ENCODE peak calls at places on chromosome 6, in ten cellular contexts. F, L, B, V, S, D, G, N, R and I are unnamed samples.

GRCh38 chr6:88402909-88403308 is 236.8 kb upstream of the CNR1 start:
- DNase-seq in F (no peak), L (no peak), B (no peak), V (no peak), S (no peak), D (no peak), G (no peak), N (no peak), R (no peak), I (no peak)

GRCh38 chr6:45423901-45424627 is 46.3 kb upstream of the SUPT3H start:
- DNase-seq in F (peak; percentile 59), L (no peak), B (peak; percentile 26), V (peak; percentile 16), S (no peak), D (peak; percentile 55), G (no peak), N (no peak), R (no peak), I (peak; percentile 47)

GRCh38 chr6:19382676-19383075 is 454.5 kb upstream of the ID4 start:
- DNase-seq in F (no peak), L (no peak), B (no peak), V (no peak), S (no peak), D (no peak), G (no peak), N (no peak), R (no peak), I (no peak)

GRCh38 chr6:157534134-157534871 is 153.3 kb downstream of the ZDHHC14 start:
- DNase-seq in F (no peak), L (no peak), B (no peak), V (no peak), S (no peak), D (no peak), G (no peak), N (no peak), R (no peak), I (no peak)

GRCh38 chr6:119140471-119141165 is 62.2 kb upstream of the FAM184A start:
- DNase-seq in F (peak; percentile 67), L (no peak), B (no peak), V (no peak), S (no peak), D (no peak), G (no peak), N (no peak), R (no peak), I (no peak)

GRCh38 chr6:126919947-126920346 is 198.5 kb upstream of the RSPO3 start:
- DNase-seq in F (no peak), L (no peak), B (no peak), V (no peak), S (no peak), D (peak; percentile 95), G (peak; percentile 86), N (no peak), R (peak; percentile 93), I (peak; percentile 78)

GRCh38 chr6:155985660-155986138 is 530.1 kb upstream of the NOX3 start:
- DNase-seq in F (no peak), L (no peak), B (no peak), V (no peak), S (no peak), D (no peak), G (no peak), N (no peak), R (no peak), I (no peak)

GRCh38 chr6:130018830-130019795 is 732 bp downstream of the L3MBTL3 start:
- DNase-seq in F (peak; percentile 72), L (peak; percentile 52), B (peak; percentile 35), V (peak; percentile 58), S (peak; percentile 30), D (peak; percentile 61), G (no peak), N (peak; percentile 28), R (peak; percentile 34), I (peak; percentile 53)

GRCh38 chr6:26044140-26045045 is 42.8 kb upstream of the HFE start:
- DNase-seq in F (no peak), L (peak; percentile 59), B (peak; percentile 47), V (no peak), S (no peak), D (peak; percentile 55), G (no peak), N (peak; percentile 79), R (peak; percentile 43), I (peak; percentile 19)

GRCh38 chr6:119347466-119348307 is 1.9 kb downstream of the MAN1A1 start:
- DNase-seq in F (no peak), L (peak; percentile 55), B (peak; percentile 33), V (no peak), S (peak; percentile 32), D (no peak), G (no peak), N (peak; percentile 56), R (no peak), I (no peak)

GRCh38 chr6:148037496-148037895 is 305.1 kb upstream of the SASH1 start:
- DNase-seq in F (no peak), L (no peak), B (no peak), V (no peak), S (no peak), D (no peak), G (peak; percentile 23), N (no peak), R (no peak), I (no peak)

GRCh38 chr6:30688569-30688968 is 2.1 kb upstream of the PPP1R18 start:
- DNase-seq in F (no peak), L (no peak), B (no peak), V (no peak), S (no peak), D (no peak), G (no peak), N (no peak), R (no peak), I (no peak)
- H3K4me3 ChIP-seq in F (no peak overlapping the region), L (no peak overlapping the region), B (no peak overlapping the region), V (peak overlapping the region; percentile 74), S (no peak overlapping the region), D (no peak overlapping the region), G (peak overlapping the region; percentile 89), N (no peak overlapping the region), R (peak overlapping the region; percentile 87), I (no peak overlapping the region)

GRCh38 chr6:160137989-160138835 is 16.6 kb downstream of the SLC22A1 start:
- DNase-seq in F (peak; percentile 88), L (peak; percentile 56), B (peak; percentile 60), V (peak; percentile 54), S (peak; percentile 42), D (peak; percentile 83), G (peak; percentile 49), N (peak; percentile 71), R (peak; percentile 75), I (peak; percentile 81)
- TF ChIP-seq CTCF in F (peak; percentile 76), L (peak; percentile 71), B (peak; percentile 69), V (peak; percentile 78), S (peak; percentile 69), D (peak; percentile 86), G (peak; percentile 74), N (peak; percentile 84), R (peak; percentile 70), I (peak; percentile 74)

GRCh38 chr6:31353508-31353907 is 3.5 kb downstream of the HLA-B start:
- DNase-seq in F (no peak), L (no peak), B (no peak), V (no peak), S (no peak), D (no peak), G (no peak), N (no peak), R (no peak), I (no peak)

GRCh38 chr6:31354248-31354647 is 2.7 kb downstream of the HLA-B start:
- DNase-seq in F (no peak), L (no peak), B (no peak), V (no peak), S (no peak), D (no peak), G (no peak), N (no peak), R (no peak), I (no peak)

GRCh38 chr6:31356216-31356945 is 598 bp downstream of the HLA-B start:
- DNase-seq in F (no peak), L (no peak), B (peak; percentile 44), V (peak; percentile 20), S (peak; percentile 51), D (peak; percentile 19), G (no peak), N (peak; percentile 61), R (no peak), I (no peak)

GRCh38 chr6:31355540-31355988 is 1.4 kb downstream of the HLA-B start:
- DNase-seq in F (no peak), L (no peak), B (peak; percentile 16), V (no peak), S (no peak), D (no peak), G (no peak), N (no peak), R (no peak), I (no peak)

GRCh38 chr6:31354788-31355539 is 2.0 kb downstream of the HLA-B start:
- DNase-seq in F (peak; percentile 20), L (no peak), B (no peak), V (no peak), S (no peak), D (no peak), G (no peak), N (no peak), R (no peak), I (no peak)
- H3K4me3 ChIP-seq in F (no peak overlapping the region), L (no peak overlapping the region), B (peak overlapping the region; percentile 92), V (no peak overlapping the region), S (no peak overlapping the region), D (no peak overlapping the region), G (no peak overlapping the region), N (no peak overlapping the region), R (no peak overlapping the region), I (no peak overlapping the region)

DNA sequence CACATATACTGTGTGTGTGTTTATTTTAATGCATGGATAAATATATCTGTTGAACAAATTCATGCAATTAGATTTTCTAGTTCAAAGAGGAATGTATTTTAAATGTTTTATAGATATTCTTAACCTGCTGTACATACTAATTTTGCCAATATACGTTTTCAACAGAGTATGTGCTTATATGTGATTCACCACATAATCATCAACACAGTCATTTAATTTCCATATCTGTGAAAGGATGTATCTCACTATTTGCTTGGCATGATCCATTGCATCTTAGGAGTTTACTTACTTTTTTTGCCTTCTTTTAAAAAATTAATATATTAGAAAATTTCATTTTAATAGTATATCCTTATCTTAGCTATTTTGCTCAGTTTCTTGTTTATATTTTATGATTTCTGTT is 902.3 kb upstream of the CITED2 start:
- DNase-seq in F (no peak), L (no peak), B (no peak), V (no peak), S (no peak), D (no peak), G (no peak), N (no peak), R (no peak), I (peak; percentile 10)
- TF ChIP-seq CTCF in F (no peak), L (no peak), B (no peak), V (no peak), S (no peak), D (no peak), G (no peak), N (no peak), R (no peak), I (no peak)